ENCODE peak calls at places on chromosome 12, in four cellular contexts. V is fibroblast of lung, R is B cell, O is esophagus squamous epithelium. Q is an unnamed sample.
A peak's percentile ranks its signal among the peaks of the same experiment; 100 is the strongest.

GRCh38 chr12:48996794-48997718 is 2.1 kb downstream of the DDN start:
- DNase-seq in V (peak; percentile 68), R (peak; percentile 96), O (no peak), Q (peak; percentile 81)

GRCh38 chr12:13562915-13563742 is 366.6 kb downstream of the EMP1 start:
- DNase-seq in V (no peak), R (no peak), O (no peak), Q (no peak)

GRCh38 chr12:55728932-55729591 is at the start of gene CD63:
- DNase-seq in V (peak; percentile 96), R (peak; percentile 89), O (peak; percentile 68), Q (peak; percentile 95)

GRCh38 chr12:31362759-31363415 is 36.9 kb upstream of the SINHCAF start:
- DNase-seq in V (no peak), R (no peak), O (no peak), Q (peak; percentile 63)

GRCh38 chr12:133227281-133227852 is 8.3 kb downstream of the ANHX start:
- DNase-seq in V (no peak), R (peak; percentile 14), O (no peak), Q (no peak)

GRCh38 chr12:46377678-46378077 is 5.1 kb upstream of the SLC38A2 start:
- DNase-seq in V (no peak), R (no peak), O (no peak), Q (no peak)

GRCh38 chr12:101298426-101298825 is 18.5 kb downstream of the UTP20 start:
- DNase-seq in V (peak; percentile 87), R (no peak), O (no peak), Q (no peak)

GRCh38 chr12:82314406-82314892 is 43.7 kb downstream of the CCDC59 start:
- DNase-seq in V (no peak), R (no peak), O (no peak), Q (no peak)

GRCh38 chr12:45223868-45224267 is 8.0 kb downstream of the ANO6 start:
- DNase-seq in V (no peak), R (no peak), O (no peak), Q (no peak)

GRCh38 chr12:93274937-93275336 is 102.8 kb upstream of the NUDT4 start:
- DNase-seq in V (no peak), R (no peak), O (no peak), Q (no peak)

GRCh38 chr12:15682826-15683225 is 106.4 kb downstream of the EPS8 start:
- DNase-seq in V (no peak), R (no peak), O (no peak), Q (no peak)

GRCh38 chr12:127125607-127126259 is 1141.2 kb upstream of the TMEM132C start:
- DNase-seq in V (peak; percentile 4), R (no peak), O (no peak), Q (no peak)

GRCh38 chr12:92295523-92295922 is 149.9 kb upstream of the BTG1 start:
- DNase-seq in V (no peak), R (no peak), O (no peak), Q (no peak)

GRCh38 chr12:11621797-11622423 is 27.6 kb upstream of the ETV6 start:
- DNase-seq in V (no peak), R (no peak), O (no peak), Q (no peak)

GRCh38 chr12:92912052-92912451 is 17.0 kb downstream of the EEA1 start:
- DNase-seq in V (peak; percentile 17), R (no peak), O (no peak), Q (no peak)

GRCh38 chr12:12384601-12385321 is 27.9 kb downstream of the BORCS5 start:
- DNase-seq in V (no peak), R (no peak), O (no peak), Q (no peak)

GRCh38 chr12:59850268-59850667 is 254.4 kb downstream of the SLC16A7 start:
- DNase-seq in V (no peak), R (no peak), O (no peak), Q (no peak)

GRCh38 chr12:109439181-109439580 is 37.9 kb downstream of the KCTD10 start:
- DNase-seq in V (no peak), R (no peak), O (no peak), Q (no peak)
- TF ChIP-seq CTCF in V (no peak), R (no peak), O (no peak), Q (no peak)

GRCh38 chr12:114668905-114669304 is 15.1 kb downstream of the TBX3 start:
- DNase-seq in V (no peak), R (peak; percentile 24), O (no peak), Q (no peak)
- TF ChIP-seq CTCF in V (no peak), R (no peak), O (no peak), Q (no peak)

DNA sequence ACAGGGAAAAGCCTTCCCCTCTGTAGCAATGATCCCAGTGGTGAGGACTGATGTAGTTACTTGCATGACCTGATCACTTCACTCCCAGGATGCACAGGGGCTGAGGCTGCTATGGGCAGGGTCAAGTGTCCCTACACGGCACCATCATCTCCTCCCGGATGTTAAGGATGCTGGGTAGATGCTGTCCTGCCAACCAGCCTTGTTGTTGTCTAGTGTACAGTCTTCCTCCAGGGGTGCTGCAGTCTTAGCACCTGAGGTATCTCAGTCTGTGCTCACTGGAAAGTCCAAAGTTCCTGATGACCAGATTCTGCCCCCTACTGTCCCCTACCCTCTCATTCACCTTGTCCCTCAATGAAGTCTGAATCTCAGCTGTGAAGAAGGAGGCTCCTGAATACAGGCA is 20.1 kb downstream of the CPM start:
- DNase-seq in V (no peak), R (no peak), O (no peak), Q (no peak)
- TF ChIP-seq CTCF in V (no peak), R (no peak), O (no peak), Q (no peak)

DNA sequence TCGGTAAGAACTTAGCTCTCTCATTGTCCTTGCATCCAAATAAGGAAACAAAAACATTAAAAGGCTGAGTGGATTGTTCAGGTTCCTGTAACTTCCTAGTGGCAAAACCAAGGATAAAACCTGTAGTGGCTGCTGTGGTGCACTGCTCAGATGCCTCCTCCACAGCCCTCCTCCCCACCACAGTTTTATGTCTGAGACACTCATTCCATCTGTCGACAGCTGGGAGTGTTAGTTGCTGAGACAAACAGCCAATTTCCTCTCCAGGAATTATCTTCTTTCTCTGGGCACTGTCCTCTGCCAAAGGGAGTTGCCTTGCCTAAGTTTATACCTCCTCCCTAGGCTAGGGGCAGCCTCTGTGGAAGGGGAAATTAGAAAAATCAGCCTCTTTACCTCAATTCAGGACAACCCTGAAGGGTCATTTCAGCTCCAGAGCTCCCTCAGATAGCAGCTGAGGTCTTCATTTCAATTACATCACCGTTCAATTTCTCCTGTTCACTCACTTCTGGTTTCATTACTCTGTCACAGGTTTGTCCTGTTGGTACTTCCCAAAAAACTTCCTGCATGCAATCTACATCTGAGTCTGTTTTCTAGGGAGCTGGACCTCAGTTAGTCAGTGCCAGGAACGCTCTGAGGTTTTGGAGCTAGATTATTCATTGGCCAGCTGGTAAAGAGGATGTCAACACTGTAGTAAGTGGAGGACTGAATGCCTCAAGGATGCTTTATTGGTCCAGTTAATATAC is 74.9 kb upstream of the ATP2B1 start:
- DNase-seq in V (peak; percentile 76), R (no peak), O (no peak), Q (no peak)
- TF ChIP-seq CTCF in V (no peak), R (no peak), O (no peak), Q (no peak)

GRCh38 chr12:1398673-1399072 is 195.7 kb downstream of the FBXL14 start:
- DNase-seq in V (peak; percentile 55), R (no peak), O (no peak), Q (no peak)
- TF ChIP-seq CTCF in V (no peak), R (no peak), O (no peak), Q (no peak)

Q was measured in GM10248.